ENCODE peak calls at places on chromosomes 12 and 14, in eight cellular contexts. U, W, G, P, Z, J, Q and O are unnamed samples.

GRCh38 chr12:67893003-67893402 is 96.2 kb upstream of the IFNG-AS1 start:
- DNase-seq in W (no peak), P (no peak), J (no peak), Q (no peak), Z (no peak), G (no peak), U (no peak), O (no peak)

GRCh38 chr12:67456281-67456918 is 187.2 kb downstream of the CAND1 start:
- DNase-seq in J (no peak), G (no peak), Q (no peak), Z (no peak), W (no peak), U (no peak), P (no peak), O (peak)

GRCh38 chr12:31866523-31866922 is 92.7 kb upstream of the RESF1 start:
- DNase-seq in J (no peak), Z (no peak), G (no peak), W (no peak), U (peak), Q (no peak), P (no peak), O (no peak)

GRCh38 chr12:108302471-108303311 is 36.4 kb downstream of the CMKLR1 start:
- DNase-seq in U (no peak), J (no peak), P (peak), W (peak), Z (peak), Q (no peak), G (no peak), O (no peak)

GRCh38 chr14:71702799-71703198 is 229.4 kb upstream of the RGS6 start:
- DNase-seq in U (no peak), P (no peak), Q (no peak), J (no peak), Z (no peak), W (no peak), G (no peak), O (no peak)

GRCh38 chr12:49609875-49610154 is 4.4 kb upstream of the FAM186B start:
- DNase-seq in G (no peak), P (peak), W (peak), Q (peak), U (no peak), Z (no peak), J (no peak), O (no peak)

GRCh38 chr14:68137704-68138619 is 318.4 kb downstream of the RAD51B start:
- DNase-seq in U (no peak), Z (no peak), Q (peak), G (no peak), P (peak), J (peak), W (peak), O (peak)

GRCh38 chr14:51121096-51121495 is 26.2 kb upstream of the TRIM9 start:
- DNase-seq in W (no peak), Q (no peak), G (no peak), U (no peak), J (no peak), Z (no peak), P (no peak), O (no peak)

GRCh38 chr14:65223636-65224035 is 121.3 kb upstream of the MAX start:
- DNase-seq in W (no peak), G (no peak), U (no peak), J (no peak), Q (no peak), P (no peak), Z (no peak), O (no peak)

GRCh38 chr14:72679106-72679505 is 214.8 kb downstream of the DPF3 start:
- DNase-seq in Z (no peak), Q (no peak), U (no peak), W (no peak), P (no peak), J (no peak), G (no peak), O (no peak)

GRCh38 chr12:90152897-90153624 is 444.4 kb upstream of the ATP2B1 start:
- DNase-seq in Q (no peak), G (no peak), Z (no peak), P (peak), U (no peak), J (no peak), W (peak), O (peak)

GRCh38 chr12:93015970-93016751 is 87.1 kb upstream of the EEA1 start:
- DNase-seq in Z (no peak), W (no peak), U (no peak), J (no peak), P (no peak), G (no peak), Q (peak), O (no peak)

GRCh38 chr12:95788637-95789036 is 1.9 kb downstream of the NTN4 start:
- DNase-seq in Z (no peak), J (no peak), G (no peak), U (no peak), W (no peak), P (no peak), Q (peak), O (no peak)

GRCh38 chr14:96962337-96962736 is 165.2 kb downstream of the VRK1 start:
- DNase-seq in Z (no peak), W (no peak), P (no peak), G (peak), Q (no peak), J (no peak), U (peak), O (no peak)

GRCh38 chr14:92408186-92408585 is 85.2 kb downstream of the SLC24A4 start:
- DNase-seq in U (no peak), Q (peak), J (peak), Z (no peak), G (no peak), P (peak), W (no peak), O (no peak)

GRCh38 chr14:106380740-106381139 is 854.4 kb downstream of the TMEM121 start:
- DNase-seq in Q (no peak), J (no peak), W (no peak), P (no peak), Z (no peak), U (no peak), G (no peak), O (no peak)

GRCh38 chr12:131608740-131609665 is 101.9 kb upstream of the SFSWAP start:
- DNase-seq in W (peak), Z (peak), G (peak), U (peak), P (peak), J (peak), Q (peak), O (no peak)

GRCh38 chr12:93682846-93683261 is 5.7 kb downstream of the CRADD start:
- DNase-seq in W (peak), G (no peak), P (peak), J (no peak), Q (no peak), Z (no peak), U (no peak), O (no peak)

GRCh38 chr12:76226956-76227355 is 121.3 kb downstream of the BBS10 start:
- DNase-seq in J (no peak), G (no peak), Q (no peak), P (no peak), U (no peak), W (no peak), Z (no peak), O (no peak)

GRCh38 chr12:50074936-50075807 is 10.0 kb upstream of the SMARCD1 start:
- DNase-seq in P (peak), Z (peak), Q (peak), W (peak), U (peak), G (peak), J (peak), O (no peak)

GRCh38 chr12:90630006-90630405 is 325.0 kb downstream of the CCER1 start:
- DNase-seq in P (no peak), J (no peak), G (no peak), Q (no peak), W (no peak), Z (no peak), U (no peak), O (no peak)

GRCh38 chr14:98445736-98446135 is 826.3 kb downstream of the BCL11B start:
- DNase-seq in G (no peak), U (no peak), J (no peak), P (peak), W (peak), Q (no peak), Z (no peak), O (no peak)

GRCh38 chr14:68085742-68086141 is 266.2 kb downstream of the RAD51B start:
- DNase-seq in Z (peak), U (no peak), W (peak), P (peak), Q (no peak), G (no peak), J (no peak), O (no peak)

GRCh38 chr12:3311027-3311402 is 180.0 kb upstream of the PRMT8 start:
- DNase-seq in J (no peak), G (no peak), Q (peak), P (no peak), W (peak), U (no peak), Z (peak), O (no peak)